ENCODE peak calls at places on chromosomes 16 and 17, in six cellular contexts. P is neuronal stem cell, I is IMR-90, B is H1, R is mesenchymal stem cell, V is trophoblast cell. A is an unnamed sample.

GRCh38 chr16:89177501-89177900 is 6.0 kb downstream of the CDH15 start:
- DNase-seq in P (no peak), V (no peak), R (no peak), B (no peak), I (no peak), A (no peak)

GRCh38 chr17:50947844-50948514 is 81.8 kb upstream of the TOB1 start:
- DNase-seq in I (no peak), B (no peak), P (no peak), R (no peak), V (no peak), A (no peak)

GRCh38 chr16:4882633-4883285 is 35.5 kb downstream of the UBN1 start:
- DNase-seq in V (no peak), I (peak; percentile 80), P (no peak), R (peak; percentile 43), B (no peak), A (no peak)

GRCh38 chr16:69848635-69849545 is 86.8 kb downstream of the WWP2 start:
- DNase-seq in B (no peak), R (peak; percentile 80), V (no peak), I (peak; percentile 96), P (no peak), A (no peak)

GRCh38 chr16:56352351-56353053 is 72.8 kb downstream of the AMFR start:
- DNase-seq in P (no peak), R (no peak), I (no peak), B (no peak), V (no peak), A (peak; percentile 8)

GRCh38 chr16:49103298-49103697 is 178.3 kb downstream of the CBLN1 start:
- DNase-seq in R (no peak), P (no peak), I (no peak), V (no peak), B (no peak), A (no peak)

GRCh38 chr16:52584921-52585320 is 38.0 kb upstream of the TOX3 start:
- DNase-seq in B (no peak), R (no peak), I (no peak), P (no peak), V (no peak), A (no peak)

GRCh38 chr17:40486513-40487370 is 14.7 kb downstream of the TNS4 start:
- DNase-seq in P (no peak), I (peak; percentile 87), R (peak; percentile 78), V (peak; percentile 72), B (no peak), A (no peak)

GRCh38 chr17:76123749-76124581 is 17.1 kb downstream of the FOXJ1 start:
- DNase-seq in R (no peak), B (no peak), I (no peak), V (no peak), P (no peak), A (no peak)

GRCh38 chr17:50954641-50955121 is 88.5 kb upstream of the TOB1 start:
- DNase-seq in P (no peak), R (no peak), V (no peak), B (no peak), I (no peak), A (no peak)

GRCh38 chr17:17774009-17774881 is 62.5 kb downstream of the SREBF1 start:
- DNase-seq in V (no peak), P (no peak), R (peak; percentile 26), B (no peak), I (peak; percentile 52), A (no peak)

GRCh38 chr16:21611178-21611545 is 11.8 kb downstream of the METTL9 start:
- DNase-seq in B (no peak), R (peak; percentile 56), P (no peak), V (no peak), I (peak; percentile 65), A (no peak)

GRCh38 chr17:62650587-62650986 is 23.1 kb downstream of the MRC2 start:
- DNase-seq in V (no peak), P (no peak), I (no peak), R (no peak), B (no peak), A (no peak)

GRCh38 chr16:87897563-87898505 is 28.5 kb upstream of the SLC7A5 start:
- DNase-seq in V (no peak), R (no peak), P (no peak), I (no peak), B (no peak), A (no peak)

GRCh38 chr17:2158011-2158410 is 103.1 kb downstream of the HIC1 start:
- DNase-seq in R (peak; percentile 97), V (peak; percentile 76), I (peak; percentile 97), B (no peak), P (no peak), A (no peak)

GRCh38 chr16:52182840-52183239 is 364.1 kb downstream of the TOX3 start:
- DNase-seq in I (no peak), R (no peak), P (no peak), B (no peak), V (no peak), A (no peak)

GRCh38 chr17:57732062-57732461 is 13.0 kb downstream of the CCDC182 start:
- DNase-seq in I (no peak), B (no peak), V (no peak), R (no peak), P (no peak), A (peak; percentile 15)

GRCh38 chr16:77760800-77761199 is 27.6 kb upstream of the VAT1L start:
- DNase-seq in I (peak; percentile 44), V (peak; percentile 36), B (no peak), R (peak; percentile 77), P (no peak), A (no peak)

GRCh38 chr16:6777624-6778023 is 555.0 kb upstream of the RBFOX1 start:
- DNase-seq in B (no peak), I (no peak), R (no peak), P (no peak), V (no peak), A (no peak)

GRCh38 chr17:68417317-68417716 is 40.0 kb downstream of the WIPI1 start:
- DNase-seq in P (no peak), B (no peak), I (no peak), R (no peak), V (no peak), A (no peak)

GRCh38 chr17:55300479-55301290 is 35.9 kb downstream of the HLF start:
- DNase-seq in V (no peak), I (no peak), R (no peak), B (no peak), P (no peak), A (no peak)

DNA sequence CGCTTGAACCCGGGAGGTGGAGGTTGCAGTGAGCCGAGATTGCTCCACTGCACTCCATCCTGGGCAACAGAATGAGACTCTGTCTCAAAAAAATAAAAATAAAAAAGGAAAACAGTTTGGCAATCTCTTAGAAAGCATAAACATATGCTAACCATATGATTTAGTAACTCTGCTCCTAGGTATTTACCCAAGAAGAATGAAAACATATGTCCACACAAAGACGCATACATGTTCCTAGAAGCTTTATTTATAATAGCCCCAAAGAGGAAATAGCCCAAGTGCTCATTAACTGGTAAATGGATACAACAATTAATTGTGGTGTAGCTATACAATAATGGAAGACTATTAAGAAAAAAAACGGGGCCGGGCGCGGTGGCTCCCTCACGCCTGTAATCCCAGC is 18.5 kb upstream of the CDH1 start:
- DNase-seq in P (no peak), V (no peak), I (no peak), R (no peak), B (no peak), A (no peak)
- H3K14ac ChIP-seq in P (no peak overlapping the region), V (no peak overlapping the region), I (no peak overlapping the region), R (no peak overlapping the region), B (no peak overlapping the region), A (no peak overlapping the region)

GRCh38 chr17:7575481-7575883 is 4.0 kb upstream of the CD68 start:
- DNase-seq in V (no peak), B (no peak), I (no peak), P (no peak), R (no peak), A (no peak)
- H3K14ac ChIP-seq in V (no peak overlapping the region), B (no peak overlapping the region), I (peak overlapping the region; percentile 13), P (no peak overlapping the region), R (no peak overlapping the region), A (no peak overlapping the region)

GRCh38 chr16:83681421-83681820 is 126.4 kb upstream of the HSBP1 start:
- DNase-seq in P (no peak), B (no peak), V (no peak), I (no peak), R (no peak), A (no peak)
- H3K14ac ChIP-seq in P (no peak overlapping the region), B (no peak overlapping the region), V (no peak overlapping the region), I (no peak overlapping the region), R (no peak overlapping the region), A (no peak overlapping the region)

GRCh38 chr17:19569785-19570496 is 36.3 kb downstream of the SLC47A1 start:
- DNase-seq in V (no peak), R (no peak), B (no peak), I (no peak), P (no peak), A (no peak)
- H3K14ac ChIP-seq in V (no peak overlapping the region), R (no peak overlapping the region), B (no peak overlapping the region), I (no peak overlapping the region), P (no peak overlapping the region), A (no peak overlapping the region)

GRCh38 chr17:64177346-64178010 is 47.5 kb upstream of the ERN1 start:
- DNase-seq in B (no peak), R (no peak), P (no peak), I (no peak), V (no peak), A (no peak)
- H3K14ac ChIP-seq in B (no peak overlapping the region), R (no peak overlapping the region), P (no peak overlapping the region), I (no peak overlapping the region), V (no peak overlapping the region), A (no peak overlapping the region)

GRCh38 chr17:78779848-78780247 is 2.2 kb downstream of the CYTH1 start:
- DNase-seq in R (no peak), I (no peak), B (no peak), V (no peak), P (no peak), A (no peak)
- H3K14ac ChIP-seq in R (no peak overlapping the region), I (no peak overlapping the region), B (no peak overlapping the region), V (no peak overlapping the region), P (no peak overlapping the region), A (no peak overlapping the region)

GRCh38 chr16:30569746-30570325 is 1.7 kb downstream of the ZNF688 start:
- DNase-seq in P (no peak), R (no peak), B (no peak), I (no peak), V (no peak), A (peak; percentile 30)
- H3K14ac ChIP-seq in P (no peak overlapping the region), R (no peak overlapping the region), B (no peak overlapping the region), I (no peak overlapping the region), V (no peak overlapping the region), A (no peak overlapping the region)

DNA sequence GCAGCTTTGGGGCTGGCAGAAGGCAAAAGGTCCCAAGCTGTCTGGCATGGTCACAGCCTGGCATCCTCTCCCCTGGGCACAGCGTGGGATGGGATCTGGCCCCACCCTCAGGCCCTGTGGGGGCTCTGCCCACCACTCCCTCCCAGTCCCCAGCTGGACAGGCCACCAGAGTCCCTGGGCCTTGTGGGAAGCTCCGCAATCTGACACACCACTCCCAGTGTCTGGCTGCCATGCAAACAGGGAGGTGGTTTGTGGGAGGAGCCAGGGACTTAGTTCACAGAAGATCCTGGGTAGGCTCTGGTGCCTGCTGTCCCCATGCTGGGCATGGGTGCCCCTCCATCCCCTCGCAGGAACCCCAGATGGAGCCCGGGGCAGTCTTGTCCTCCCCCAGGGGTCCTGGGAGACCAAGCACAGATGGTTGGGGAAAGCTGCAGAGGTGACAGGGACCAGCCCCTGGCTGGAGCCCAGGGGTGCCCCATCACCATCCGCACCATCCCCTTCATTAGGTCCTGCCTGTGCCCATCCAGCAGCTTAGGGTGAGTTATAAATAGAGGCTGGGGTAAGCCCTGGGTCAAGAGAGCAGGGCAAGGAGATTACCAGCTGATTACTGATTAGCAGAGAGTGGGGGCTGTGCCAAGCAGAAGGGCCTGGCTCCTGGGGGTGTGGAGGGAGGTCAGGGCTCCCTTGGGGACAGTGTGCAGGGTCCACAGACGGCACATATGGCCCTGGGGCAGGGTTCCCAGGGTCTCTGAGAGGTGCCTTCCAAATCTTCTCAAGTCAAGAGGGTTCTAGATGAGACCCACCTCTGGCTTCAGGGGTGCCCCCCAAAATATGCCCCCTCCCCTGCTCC is 6.2 kb downstream of the FSCN2 start:
- DNase-seq in V (no peak), I (no peak), P (no peak), B (no peak), R (no peak), A (no peak)
- H3K14ac ChIP-seq in V (no peak overlapping the region), I (no peak overlapping the region), P (peak overlapping the region; percentile 21), B (no peak overlapping the region), R (no peak overlapping the region), A (no peak overlapping the region)